ENCODE peak calls at places on chromosomes 6 and 20, in nine cellular contexts. One of them, this sample, is unnamed.

GRCh38 chr6:6585003-6585311 is 3.6 kb upstream of the LY86 start:
- DNase-seq in GM13976: no peak
- DNase-seq in RWPE1: no peak
- DNase-seq in fibroblast of lung: no peak
- DNase-seq in EH: no peak
- DNase-seq in mucosa of gallbladder: no peak
- DNase-seq in mucosa of descending colon: no peak
- DNase-seq in stimulated activated CD4-positive, alpha-beta T cell treated with anti-CD3 and anti-CD28 coated beads, Interleukin-1b, Interleukin-23, amount 100 ng/mL, for 4 hours: no peak
- DNase-seq in LHCN-M2: no peak
- DNase-seq in this sample: no peak

GRCh38 chr6:164130585-164130984 is 716.1 kb downstream of the QKI start:
- DNase-seq in GM13976: no peak
- DNase-seq in RWPE1: no peak
- DNase-seq in fibroblast of lung: no peak
- DNase-seq in EH: no peak
- DNase-seq in mucosa of gallbladder: no peak
- DNase-seq in mucosa of descending colon: no peak
- DNase-seq in stimulated activated CD4-positive, alpha-beta T cell treated with anti-CD3 and anti-CD28 coated beads, Interleukin-1b, Interleukin-23, amount 100 ng/mL, for 4 hours: no peak
- DNase-seq in LHCN-M2: no peak
- DNase-seq in this sample: no peak

GRCh38 chr20:38073307-38074010 is 39.9 kb downstream of the RPRD1B start:
- DNase-seq in GM13976: peak
- DNase-seq in RWPE1: peak
- DNase-seq in fibroblast of lung: peak
- DNase-seq in EH: peak
- DNase-seq in mucosa of gallbladder: peak
- DNase-seq in mucosa of descending colon: peak
- DNase-seq in stimulated activated CD4-positive, alpha-beta T cell treated with anti-CD3 and anti-CD28 coated beads, Interleukin-1b, Interleukin-23, amount 100 ng/mL, for 4 hours: no peak
- DNase-seq in LHCN-M2: peak
- DNase-seq in this sample: peak

GRCh38 chr6:70221025-70221714 is 81.7 kb downstream of the COL9A1 start:
- DNase-seq in GM13976: peak
- DNase-seq in RWPE1: peak
- DNase-seq in fibroblast of lung: peak
- DNase-seq in EH: peak
- DNase-seq in mucosa of gallbladder: no peak
- DNase-seq in mucosa of descending colon: peak
- DNase-seq in stimulated activated CD4-positive, alpha-beta T cell treated with anti-CD3 and anti-CD28 coated beads, Interleukin-1b, Interleukin-23, amount 100 ng/mL, for 4 hours: no peak
- DNase-seq in LHCN-M2: peak
- DNase-seq in this sample: peak

GRCh38 chr20:45358282-45359068 is 4.5 kb upstream of the SYS1 start:
- DNase-seq in GM13976: no peak
- DNase-seq in RWPE1: no peak
- DNase-seq in fibroblast of lung: peak
- DNase-seq in EH: peak
- DNase-seq in mucosa of gallbladder: peak
- DNase-seq in mucosa of descending colon: no peak
- DNase-seq in stimulated activated CD4-positive, alpha-beta T cell treated with anti-CD3 and anti-CD28 coated beads, Interleukin-1b, Interleukin-23, amount 100 ng/mL, for 4 hours: no peak
- DNase-seq in LHCN-M2: peak
- DNase-seq in this sample: peak

GRCh38 chr20:53805895-53806384 is 212.3 kb upstream of the ZNF217 start:
- DNase-seq in GM13976: no peak
- DNase-seq in RWPE1: peak
- DNase-seq in fibroblast of lung: peak
- DNase-seq in EH: peak
- DNase-seq in mucosa of gallbladder: no peak
- DNase-seq in mucosa of descending colon: peak
- DNase-seq in stimulated activated CD4-positive, alpha-beta T cell treated with anti-CD3 and anti-CD28 coated beads, Interleukin-1b, Interleukin-23, amount 100 ng/mL, for 4 hours: no peak
- DNase-seq in LHCN-M2: peak
- DNase-seq in this sample: peak

GRCh38 chr20:32917191-32917950 is 58.6 kb downstream of the EFCAB8 start:
- DNase-seq in GM13976: no peak
- DNase-seq in RWPE1: no peak
- DNase-seq in fibroblast of lung: no peak
- DNase-seq in EH: no peak
- DNase-seq in mucosa of gallbladder: peak
- DNase-seq in mucosa of descending colon: no peak
- DNase-seq in stimulated activated CD4-positive, alpha-beta T cell treated with anti-CD3 and anti-CD28 coated beads, Interleukin-1b, Interleukin-23, amount 100 ng/mL, for 4 hours: no peak
- DNase-seq in LHCN-M2: no peak
- DNase-seq in this sample: no peak

GRCh38 chr20:62938105-62938888 is at the start of gene GID8:
- DNase-seq in GM13976: peak
- DNase-seq in RWPE1: peak
- DNase-seq in fibroblast of lung: peak
- DNase-seq in EH: peak
- DNase-seq in mucosa of gallbladder: no peak
- DNase-seq in mucosa of descending colon: peak
- DNase-seq in stimulated activated CD4-positive, alpha-beta T cell treated with anti-CD3 and anti-CD28 coated beads, Interleukin-1b, Interleukin-23, amount 100 ng/mL, for 4 hours: no peak
- DNase-seq in LHCN-M2: peak
- DNase-seq in this sample: peak

GRCh38 chr6:24334285-24334684 is 23.6 kb downstream of the DCDC2 start:
- DNase-seq in GM13976: no peak
- DNase-seq in RWPE1: no peak
- DNase-seq in fibroblast of lung: no peak
- DNase-seq in EH: no peak
- DNase-seq in mucosa of gallbladder: no peak
- DNase-seq in mucosa of descending colon: no peak
- DNase-seq in stimulated activated CD4-positive, alpha-beta T cell treated with anti-CD3 and anti-CD28 coated beads, Interleukin-1b, Interleukin-23, amount 100 ng/mL, for 4 hours: no peak
- DNase-seq in LHCN-M2: no peak
- DNase-seq in this sample: no peak

GRCh38 chr20:7496394-7497111 is 443.7 kb downstream of the HAO1 start:
- DNase-seq in GM13976: no peak
- DNase-seq in RWPE1: no peak
- DNase-seq in fibroblast of lung: peak
- DNase-seq in EH: no peak
- DNase-seq in mucosa of gallbladder: no peak
- DNase-seq in mucosa of descending colon: no peak
- DNase-seq in stimulated activated CD4-positive, alpha-beta T cell treated with anti-CD3 and anti-CD28 coated beads, Interleukin-1b, Interleukin-23, amount 100 ng/mL, for 4 hours: no peak
- DNase-seq in LHCN-M2: peak
- DNase-seq in this sample: peak

GRCh38 chr6:112337209-112337638 is 9.9 kb upstream of the RFPL4B start:
- DNase-seq in GM13976: no peak
- DNase-seq in RWPE1: peak
- DNase-seq in fibroblast of lung: peak
- DNase-seq in EH: peak
- DNase-seq in mucosa of gallbladder: peak
- DNase-seq in mucosa of descending colon: peak
- DNase-seq in stimulated activated CD4-positive, alpha-beta T cell treated with anti-CD3 and anti-CD28 coated beads, Interleukin-1b, Interleukin-23, amount 100 ng/mL, for 4 hours: no peak
- DNase-seq in LHCN-M2: peak
- DNase-seq in this sample: peak

GRCh38 chr6:107870379-107870778 is 46.3 kb upstream of the SCML4 start:
- DNase-seq in GM13976: no peak
- DNase-seq in RWPE1: no peak
- DNase-seq in fibroblast of lung: peak
- DNase-seq in EH: peak
- DNase-seq in mucosa of gallbladder: no peak
- DNase-seq in mucosa of descending colon: no peak
- DNase-seq in stimulated activated CD4-positive, alpha-beta T cell treated with anti-CD3 and anti-CD28 coated beads, Interleukin-1b, Interleukin-23, amount 100 ng/mL, for 4 hours: no peak
- DNase-seq in LHCN-M2: peak
- DNase-seq in this sample: no peak

GRCh38 chr6:81126150-81126549 is 626.3 kb downstream of the TENT5A start:
- DNase-seq in GM13976: no peak
- DNase-seq in RWPE1: no peak
- DNase-seq in fibroblast of lung: peak
- DNase-seq in EH: peak
- DNase-seq in mucosa of gallbladder: no peak
- DNase-seq in mucosa of descending colon: no peak
- DNase-seq in stimulated activated CD4-positive, alpha-beta T cell treated with anti-CD3 and anti-CD28 coated beads, Interleukin-1b, Interleukin-23, amount 100 ng/mL, for 4 hours: no peak
- DNase-seq in LHCN-M2: peak
- DNase-seq in this sample: no peak

GRCh38 chr6:80547827-80548226 is 441.4 kb downstream of the BCKDHB start:
- DNase-seq in GM13976: no peak
- DNase-seq in RWPE1: no peak
- DNase-seq in fibroblast of lung: peak
- DNase-seq in EH: peak
- DNase-seq in mucosa of gallbladder: no peak
- DNase-seq in mucosa of descending colon: no peak
- DNase-seq in stimulated activated CD4-positive, alpha-beta T cell treated with anti-CD3 and anti-CD28 coated beads, Interleukin-1b, Interleukin-23, amount 100 ng/mL, for 4 hours: no peak
- DNase-seq in LHCN-M2: peak
- DNase-seq in this sample: peak

GRCh38 chr20:44056010-44056698 is 130.8 kb downstream of the JPH2 start:
- DNase-seq in GM13976: no peak
- DNase-seq in RWPE1: peak
- DNase-seq in fibroblast of lung: no peak
- DNase-seq in EH: peak
- DNase-seq in mucosa of gallbladder: no peak
- DNase-seq in mucosa of descending colon: peak
- DNase-seq in stimulated activated CD4-positive, alpha-beta T cell treated with anti-CD3 and anti-CD28 coated beads, Interleukin-1b, Interleukin-23, amount 100 ng/mL, for 4 hours: peak
- DNase-seq in LHCN-M2: peak
- DNase-seq in this sample: no peak

GRCh38 chr6:121657972-121658371 is 222.5 kb downstream of the GJA1 start:
- DNase-seq in GM13976: no peak
- DNase-seq in RWPE1: no peak
- DNase-seq in fibroblast of lung: no peak
- DNase-seq in EH: no peak
- DNase-seq in mucosa of gallbladder: no peak
- DNase-seq in mucosa of descending colon: no peak
- DNase-seq in stimulated activated CD4-positive, alpha-beta T cell treated with anti-CD3 and anti-CD28 coated beads, Interleukin-1b, Interleukin-23, amount 100 ng/mL, for 4 hours: no peak
- DNase-seq in LHCN-M2: no peak
- DNase-seq in this sample: no peak

GRCh38 chr6:135163440-135163738 is 17.7 kb upstream of the MYB start:
- DNase-seq in GM13976: peak
- DNase-seq in RWPE1: no peak
- DNase-seq in fibroblast of lung: no peak
- DNase-seq in EH: no peak
- DNase-seq in mucosa of gallbladder: no peak
- DNase-seq in mucosa of descending colon: no peak
- DNase-seq in stimulated activated CD4-positive, alpha-beta T cell treated with anti-CD3 and anti-CD28 coated beads, Interleukin-1b, Interleukin-23, amount 100 ng/mL, for 4 hours: no peak
- DNase-seq in LHCN-M2: no peak
- DNase-seq in this sample: no peak

GRCh38 chr6:144710207-144710606 is 425.1 kb downstream of the UTRN start:
- DNase-seq in GM13976: no peak
- DNase-seq in RWPE1: peak
- DNase-seq in fibroblast of lung: peak
- DNase-seq in EH: peak
- DNase-seq in mucosa of gallbladder: no peak
- DNase-seq in mucosa of descending colon: no peak
- DNase-seq in stimulated activated CD4-positive, alpha-beta T cell treated with anti-CD3 and anti-CD28 coated beads, Interleukin-1b, Interleukin-23, amount 100 ng/mL, for 4 hours: no peak
- DNase-seq in LHCN-M2: peak
- DNase-seq in this sample: peak

GRCh38 chr20:52937701-52938100 is 34.5 kb upstream of the TSHZ2 start:
- DNase-seq in GM13976: no peak
- DNase-seq in RWPE1: no peak
- DNase-seq in fibroblast of lung: peak
- DNase-seq in EH: no peak
- DNase-seq in mucosa of gallbladder: no peak
- DNase-seq in mucosa of descending colon: no peak
- DNase-seq in stimulated activated CD4-positive, alpha-beta T cell treated with anti-CD3 and anti-CD28 coated beads, Interleukin-1b, Interleukin-23, amount 100 ng/mL, for 4 hours: no peak
- DNase-seq in LHCN-M2: no peak
- DNase-seq in this sample: peak

GRCh38 chr6:96675617-96676016 is 112.7 kb downstream of the FHL5 start:
- DNase-seq in GM13976: no peak
- DNase-seq in RWPE1: no peak
- DNase-seq in fibroblast of lung: no peak
- DNase-seq in EH: no peak
- DNase-seq in mucosa of gallbladder: no peak
- DNase-seq in mucosa of descending colon: no peak
- DNase-seq in stimulated activated CD4-positive, alpha-beta T cell treated with anti-CD3 and anti-CD28 coated beads, Interleukin-1b, Interleukin-23, amount 100 ng/mL, for 4 hours: no peak
- DNase-seq in LHCN-M2: no peak
- DNase-seq in this sample: no peak

GRCh38 chr6:37324131-37325033 is 29.4 kb upstream of the RNF8 start:
- DNase-seq in GM13976: no peak
- DNase-seq in RWPE1: peak
- DNase-seq in fibroblast of lung: peak
- DNase-seq in EH: peak
- DNase-seq in mucosa of gallbladder: no peak
- DNase-seq in mucosa of descending colon: no peak
- DNase-seq in stimulated activated CD4-positive, alpha-beta T cell treated with anti-CD3 and anti-CD28 coated beads, Interleukin-1b, Interleukin-23, amount 100 ng/mL, for 4 hours: peak
- DNase-seq in LHCN-M2: peak
- DNase-seq in this sample: peak

GRCh38 chr6:84763397-84764331 is 734 bp downstream of the TBX18 start:
- DNase-seq in GM13976: no peak
- DNase-seq in RWPE1: peak
- DNase-seq in fibroblast of lung: peak
- DNase-seq in EH: peak
- DNase-seq in mucosa of gallbladder: no peak
- DNase-seq in mucosa of descending colon: no peak
- DNase-seq in stimulated activated CD4-positive, alpha-beta T cell treated with anti-CD3 and anti-CD28 coated beads, Interleukin-1b, Interleukin-23, amount 100 ng/mL, for 4 hours: no peak
- DNase-seq in LHCN-M2: peak
- DNase-seq in this sample: peak

GRCh38 chr6:64712606-64713005 is 994.4 kb downstream of the EYS start:
- DNase-seq in GM13976: no peak
- DNase-seq in RWPE1: no peak
- DNase-seq in fibroblast of lung: peak
- DNase-seq in EH: no peak
- DNase-seq in mucosa of gallbladder: no peak
- DNase-seq in mucosa of descending colon: no peak
- DNase-seq in stimulated activated CD4-positive, alpha-beta T cell treated with anti-CD3 and anti-CD28 coated beads, Interleukin-1b, Interleukin-23, amount 100 ng/mL, for 4 hours: no peak
- DNase-seq in LHCN-M2: no peak
- DNase-seq in this sample: no peak

GRCh38 chr6:51743999-51744398 is 343.4 kb downstream of the PKHD1 start:
- DNase-seq in GM13976: no peak
- DNase-seq in RWPE1: no peak
- DNase-seq in fibroblast of lung: no peak
- DNase-seq in EH: no peak
- DNase-seq in mucosa of gallbladder: no peak
- DNase-seq in mucosa of descending colon: no peak
- DNase-seq in stimulated activated CD4-positive, alpha-beta T cell treated with anti-CD3 and anti-CD28 coated beads, Interleukin-1b, Interleukin-23, amount 100 ng/mL, for 4 hours: no peak
- DNase-seq in LHCN-M2: no peak
- DNase-seq in this sample: no peak

GRCh38 chr20:61387204-61387958 is 135.3 kb downstream of the CDH4 start:
- DNase-seq in GM13976: no peak
- DNase-seq in RWPE1: peak
- DNase-seq in fibroblast of lung: peak
- DNase-seq in EH: peak
- DNase-seq in mucosa of gallbladder: no peak
- DNase-seq in mucosa of descending colon: peak
- DNase-seq in stimulated activated CD4-positive, alpha-beta T cell treated with anti-CD3 and anti-CD28 coated beads, Interleukin-1b, Interleukin-23, amount 100 ng/mL, for 4 hours: no peak
- DNase-seq in LHCN-M2: peak
- DNase-seq in this sample: peak

GRCh38 chr6:27478706-27479318 is 5.9 kb upstream of the ZNF184 start:
- DNase-seq in GM13976: peak
- DNase-seq in RWPE1: peak
- DNase-seq in fibroblast of lung: peak
- DNase-seq in EH: peak
- DNase-seq in mucosa of gallbladder: peak
- DNase-seq in mucosa of descending colon: peak
- DNase-seq in stimulated activated CD4-positive, alpha-beta T cell treated with anti-CD3 and anti-CD28 coated beads, Interleukin-1b, Interleukin-23, amount 100 ng/mL, for 4 hours: peak
- DNase-seq in LHCN-M2: peak
- DNase-seq in this sample: peak

GRCh38 chr6:152351110-152351509 is 286.1 kb downstream of the SYNE1 start:
- DNase-seq in GM13976: no peak
- DNase-seq in RWPE1: no peak
- DNase-seq in fibroblast of lung: no peak
- DNase-seq in EH: no peak
- DNase-seq in mucosa of gallbladder: no peak
- DNase-seq in mucosa of descending colon: no peak
- DNase-seq in stimulated activated CD4-positive, alpha-beta T cell treated with anti-CD3 and anti-CD28 coated beads, Interleukin-1b, Interleukin-23, amount 100 ng/mL, for 4 hours: no peak
- DNase-seq in LHCN-M2: no peak
- DNase-seq in this sample: no peak

GRCh38 chr6:14165091-14165490 is 47.5 kb downstream of the CD83 start:
- DNase-seq in GM13976: no peak
- DNase-seq in RWPE1: peak
- DNase-seq in fibroblast of lung: peak
- DNase-seq in EH: peak
- DNase-seq in mucosa of gallbladder: no peak
- DNase-seq in mucosa of descending colon: no peak
- DNase-seq in stimulated activated CD4-positive, alpha-beta T cell treated with anti-CD3 and anti-CD28 coated beads, Interleukin-1b, Interleukin-23, amount 100 ng/mL, for 4 hours: no peak
- DNase-seq in LHCN-M2: peak
- DNase-seq in this sample: peak

GRCh38 chr6:113120577-113121285 is 736.4 kb upstream of the MARCKS start:
- DNase-seq in GM13976: no peak
- DNase-seq in RWPE1: peak
- DNase-seq in fibroblast of lung: peak
- DNase-seq in EH: peak
- DNase-seq in mucosa of gallbladder: no peak
- DNase-seq in mucosa of descending colon: no peak
- DNase-seq in stimulated activated CD4-positive, alpha-beta T cell treated with anti-CD3 and anti-CD28 coated beads, Interleukin-1b, Interleukin-23, amount 100 ng/mL, for 4 hours: no peak
- DNase-seq in LHCN-M2: peak
- DNase-seq in this sample: peak

GRCh38 chr6:7129784-7130569 is 22.2 kb downstream of the RREB1 start:
- DNase-seq in GM13976: no peak
- DNase-seq in RWPE1: peak
- DNase-seq in fibroblast of lung: peak
- DNase-seq in EH: peak
- DNase-seq in mucosa of gallbladder: no peak
- DNase-seq in mucosa of descending colon: no peak
- DNase-seq in stimulated activated CD4-positive, alpha-beta T cell treated with anti-CD3 and anti-CD28 coated beads, Interleukin-1b, Interleukin-23, amount 100 ng/mL, for 4 hours: no peak
- DNase-seq in LHCN-M2: peak
- DNase-seq in this sample: peak

GRCh38 chr20:38196592-38196991 is 31.5 kb upstream of the TGM2 start:
- DNase-seq in GM13976: no peak
- DNase-seq in RWPE1: peak
- DNase-seq in fibroblast of lung: no peak
- DNase-seq in EH: peak
- DNase-seq in mucosa of gallbladder: peak
- DNase-seq in mucosa of descending colon: no peak
- DNase-seq in stimulated activated CD4-positive, alpha-beta T cell treated with anti-CD3 and anti-CD28 coated beads, Interleukin-1b, Interleukin-23, amount 100 ng/mL, for 4 hours: no peak
- DNase-seq in LHCN-M2: peak
- DNase-seq in this sample: peak